ENCODE peak calls at places on chromosome 22, in six cellular contexts. R, Y, V, B, K and P are unnamed samples. For H3K9me3, the result is how much of the 10 kb centered on the place peaks cover.

GRCh38 chr22:35341090-35341874 is 39.6 kb upstream of the HMOX1 start:
- DNase-seq in B (no peak), V (no peak), K (no peak), R (no peak), Y (no peak), P (no peak)

GRCh38 chr22:20550851-20551744 is 43.7 kb downstream of the MED15 start:
- DNase-seq in B (peak), K (no peak), R (no peak), Y (peak), V (no peak), P (peak)

GRCh38 chr22:25420925-25421904 is 143.3 kb upstream of the GRK3 start:
- DNase-seq in B (no peak), K (no peak), V (no peak), Y (no peak), R (no peak), P (no peak)

GRCh38 chr22:48438791-48439559 is 1388.7 kb downstream of the BRD1 start:
- DNase-seq in Y (no peak), R (no peak), V (peak), K (no peak), B (no peak), P (no peak)

GRCh38 chr22:39223091-39223710 is 21.6 kb downstream of the PDGFB start:
- DNase-seq in V (no peak), K (no peak), R (no peak), B (no peak), Y (no peak), P (no peak)

GRCh38 chr22:30855266-30855665 is 113.3 kb downstream of the MORC2 start:
- DNase-seq in R (no peak), B (no peak), V (no peak), K (no peak), Y (no peak), P (no peak)

GRCh38 chr22:36787594-36787993 is 11.7 kb upstream of the IFT27 start:
- DNase-seq in B (no peak), V (no peak), Y (no peak), K (no peak), R (no peak), P (no peak)

GRCh38 chr22:20957118-20957690 is 9.9 kb upstream of the AIFM3 start:
- DNase-seq in Y (peak), B (no peak), V (no peak), K (peak), R (no peak), P (no peak)

GRCh38 chr22:48644108-48644507 is 1183.6 kb downstream of the BRD1 start:
- DNase-seq in B (no peak), V (no peak), Y (no peak), K (no peak), R (no peak), P (no peak)

GRCh38 chr22:41905411-41906202 is 9.3 kb downstream of the SHISA8 start:
- DNase-seq in B (no peak), R (no peak), K (no peak), Y (no peak), V (no peak), P (no peak)

GRCh38 chr22:41902016-41902415 is 12.9 kb downstream of the SHISA8 start:
- DNase-seq in V (no peak), R (no peak), K (no peak), Y (no peak), B (no peak), P (no peak)

GRCh38 chr22:41900652-41901312 is 14.1 kb downstream of the SHISA8 start:
- DNase-seq in V (no peak), B (no peak), Y (no peak), K (no peak), R (no peak), P (no peak)

GRCh38 chr22:41904450-41905410 is 10.1 kb downstream of the SHISA8 start:
- DNase-seq in V (no peak), R (no peak), B (no peak), K (no peak), Y (no peak), P (no peak)

GRCh38 chr22:41902932-41903421 is 11.9 kb downstream of the SHISA8 start:
- DNase-seq in V (no peak), R (no peak), Y (peak), K (no peak), B (no peak), P (no peak)
- TF ChIP-seq POLR2A in V (peak), R (no peak), Y (no peak), K (no peak), B (no peak), P (no peak)

DNA sequence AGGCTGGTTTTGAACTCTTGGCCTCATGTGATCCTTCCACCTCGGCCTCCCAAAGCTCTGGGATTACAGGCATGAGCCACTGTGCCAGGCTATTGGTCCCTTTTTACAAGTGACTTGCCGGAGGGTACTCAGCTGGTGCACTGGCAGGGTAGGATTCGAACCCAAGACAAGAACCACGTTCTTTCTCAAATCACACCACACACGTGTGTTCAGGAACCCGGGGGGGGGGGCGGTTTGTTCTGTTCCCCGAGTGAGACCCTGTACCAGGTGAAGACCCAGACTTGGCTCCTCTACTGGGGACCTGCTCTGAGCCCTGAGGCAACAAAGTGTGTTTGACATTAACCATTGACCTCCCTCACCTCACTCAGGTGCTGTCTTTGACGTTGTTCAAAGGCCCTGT is 3.8 kb upstream of the YWHAH start:
- DNase-seq in V (no peak), B (no peak), K (no peak), Y (no peak), R (no peak), P (no peak)
- H3K9me3 ChIP-seq in V (under half), B (under half), K (under half), Y (under half), R (under half), P (under half)

DNA sequence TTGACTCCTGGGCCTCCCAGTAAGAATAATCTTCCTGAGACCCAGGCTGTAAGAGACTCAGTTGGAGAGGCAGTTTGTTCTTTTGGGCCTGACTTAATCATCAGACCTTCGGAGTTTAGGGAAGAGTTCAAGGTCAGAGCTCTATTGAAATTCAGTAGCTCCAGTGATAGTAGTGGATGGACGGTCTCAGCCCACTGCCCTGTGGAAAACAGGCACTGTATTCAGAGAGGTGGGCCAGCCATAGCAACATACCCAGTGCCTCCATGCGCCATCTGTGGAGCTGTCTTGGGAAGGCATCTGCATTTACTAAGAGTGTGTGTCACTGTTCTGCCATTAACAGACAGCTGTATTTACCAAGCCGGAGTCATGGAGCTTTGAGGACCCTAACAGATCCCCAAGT is 2.9 kb downstream of the SMARCB1 start:
- DNase-seq in V (no peak), B (no peak), R (no peak), Y (no peak), K (no peak), P (no peak)
- TF ChIP-seq CTCF in V (no peak), B (no peak), R (no peak), Y (no peak), K (no peak), P (no peak)

GRCh38 chr22:31969789-31970489 is 25.6 kb downstream of the YWHAH start:
- DNase-seq in Y (peak), K (peak), R (peak), B (peak), V (peak), P (peak)

GRCh38 chr22:31973739-31974138 is 29.4 kb downstream of the YWHAH start:
- DNase-seq in B (no peak), K (no peak), Y (peak), R (no peak), V (no peak), P (no peak)

GRCh38 chr22:31968022-31968421 is 23.7 kb downstream of the YWHAH start:
- DNase-seq in B (no peak), V (no peak), R (no peak), Y (no peak), K (no peak), P (no peak)

GRCh38 chr22:31972180-31972579 is 27.8 kb downstream of the YWHAH start:
- DNase-seq in R (no peak), B (no peak), Y (no peak), V (no peak), K (no peak), P (no peak)

GRCh38 chr22:31970490-31971444 is 26.4 kb downstream of the YWHAH start:
- DNase-seq in V (peak), R (peak), K (peak), Y (peak), B (peak), P (peak)
- TF ChIP-seq POLR2A in V (no peak), R (no peak), K (no peak), Y (no peak), B (no peak), P (no peak)

DNA sequence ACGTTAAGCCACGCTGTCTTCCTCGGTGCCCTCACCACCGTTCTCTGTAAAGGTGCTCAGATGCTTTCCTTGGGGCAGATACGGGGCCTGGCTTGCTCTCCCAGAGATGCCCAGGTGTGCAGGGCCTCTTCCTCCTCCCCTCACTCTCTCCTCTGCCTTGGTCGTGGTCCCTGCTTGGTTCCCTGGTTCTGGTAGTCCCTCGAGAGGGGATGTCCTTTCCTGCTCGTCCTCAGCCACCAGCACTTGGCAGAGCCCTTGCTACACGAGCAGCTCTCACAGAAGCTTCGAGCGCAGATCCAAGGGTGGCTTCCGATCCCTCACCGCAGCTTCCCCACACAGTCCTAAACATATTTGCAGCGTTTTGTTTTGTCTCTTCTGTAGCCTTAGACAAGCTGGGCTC is 298.8 kb downstream of the TBC1D22A start:
- DNase-seq in R (no peak), B (no peak), Y (no peak), K (no peak), V (no peak), P (no peak)
- H3K9me3 ChIP-seq in R (under half), B (under half), Y (under half), K (under half), V (under half), P (under half)